ENCODE peak calls at places on chromosomes 11 and 22, in eight cellular contexts. A is upper lobe of right lung, E is A549, C is H9, W is OCI-LY7, B is AG09319, S is AG10803, Z is HCT116. N is an unnamed sample.

GRCh38 chr22:31987180-31987579 is 42.8 kb downstream of the YWHAH start:
- DNase-seq in E (no peak), C (no peak), A (no peak), Z (no peak), W (no peak), B (no peak), S (no peak), N (no peak)

GRCh38 chr11:11579012-11579755 is 42.6 kb downstream of the GALNT18 start:
- DNase-seq in C (peak), Z (no peak), W (no peak), S (no peak), B (no peak), A (no peak), E (no peak), N (no peak)

GRCh38 chr22:42180349-42180842 is 49.8 kb upstream of the CYP2D6 start:
- DNase-seq in C (no peak), A (no peak), W (no peak), Z (no peak), E (no peak), S (peak), B (no peak), N (no peak)

GRCh38 chr11:43238341-43238740 is 73.5 kb upstream of the API5 start:
- DNase-seq in W (no peak), E (no peak), S (no peak), A (no peak), C (no peak), B (no peak), Z (no peak), N (no peak)

GRCh38 chr11:120431633-120432032 is 79.9 kb upstream of the GRIK4 start:
- DNase-seq in Z (peak), B (no peak), S (peak), W (peak), A (no peak), C (peak), E (peak), N (no peak)

GRCh38 chr11:14443642-14444041 is 56.0 kb downstream of the COPB1 start:
- DNase-seq in B (no peak), Z (no peak), C (no peak), S (peak), A (no peak), E (peak), W (no peak), N (no peak)

GRCh38 chr11:20611892-20612291 is 12.5 kb downstream of the SLC6A5 start:
- DNase-seq in S (no peak), E (no peak), B (no peak), A (no peak), Z (no peak), C (no peak), W (no peak), N (no peak)

GRCh38 chr11:107827041-107827440 is 31.5 kb downstream of the SLC35F2 start:
- DNase-seq in A (no peak), S (no peak), Z (no peak), B (no peak), E (no peak), W (no peak), C (no peak), N (no peak)

GRCh38 chr22:41681616-41682015 is 7.1 kb downstream of the SNU13 start:
- DNase-seq in B (no peak), S (no peak), W (peak), A (peak), E (no peak), Z (no peak), C (no peak), N (no peak)

GRCh38 chr22:26143801-26144325 is 25.4 kb upstream of the SEZ6L start:
- DNase-seq in C (no peak), A (no peak), W (no peak), Z (no peak), E (no peak), B (no peak), S (no peak), N (no peak)

GRCh38 chr11:35082322-35083180 is 56.4 kb upstream of the CD44 start:
- DNase-seq in Z (peak), W (peak), S (peak), A (peak), B (peak), C (peak), E (peak), N (peak)

GRCh38 chr11:93623179-93623578 is 38.3 kb upstream of the CEP295 start:
- DNase-seq in B (no peak), W (no peak), C (peak), A (no peak), E (no peak), Z (no peak), S (peak), N (peak)

GRCh38 chr11:14445542-14446530 is 53.8 kb downstream of the COPB1 start:
- DNase-seq in A (no peak), E (no peak), S (peak), C (no peak), Z (no peak), B (no peak), W (no peak), N (no peak)

GRCh38 chr22:48500481-48501230 is 1327.0 kb downstream of the BRD1 start:
- DNase-seq in Z (no peak), A (no peak), S (no peak), W (no peak), E (no peak), B (peak), C (peak), N (no peak)

GRCh38 chr11:41379084-41379483 is 80.4 kb downstream of the LRRC4C start:
- DNase-seq in W (no peak), S (no peak), A (no peak), B (no peak), C (no peak), Z (no peak), E (no peak), N (no peak)

GRCh38 chr11:132632641-132633124 is 899.6 kb downstream of the OPCML start:
- DNase-seq in E (peak), B (peak), S (peak), C (no peak), A (no peak), W (no peak), Z (no peak), N (no peak)

GRCh38 chr11:121520243-121521144 is 67.7 kb upstream of the SORL1-AS1 start:
- DNase-seq in S (peak), B (peak), E (no peak), Z (no peak), A (no peak), W (no peak), C (no peak), N (no peak)

GRCh38 chr11:73177380-73178091 is 35.4 kb upstream of the FCHSD2 start:
- DNase-seq in S (peak), Z (no peak), C (no peak), E (no peak), W (no peak), A (no peak), B (no peak), N (no peak)

GRCh38 chr11:40388097-40388818 is 1071.2 kb downstream of the LRRC4C start:
- DNase-seq in E (no peak), B (peak), C (no peak), A (no peak), W (no peak), Z (no peak), S (peak), N (no peak)

GRCh38 chr11:71451596-71452353 is 1.2 kb upstream of the NADSYN1 start:
- DNase-seq in Z (no peak), C (peak), S (no peak), E (no peak), W (peak), B (no peak), A (no peak), N (no peak)

GRCh38 chr11:115276182-115276581 is 228.0 kb downstream of the CADM1 start:
- DNase-seq in Z (no peak), E (no peak), A (no peak), S (no peak), C (no peak), W (no peak), B (no peak), N (no peak)

GRCh38 chr11:43681543-43681942 is 1.0 kb downstream of the HSD17B12 start:
- DNase-seq in A (no peak), Z (no peak), W (no peak), B (no peak), S (peak), E (peak), C (no peak), N (no peak)

GRCh38 chr11:125942771-125943428 is 2.9 kb upstream of the VSIG10L2 start:
- DNase-seq in A (peak), S (no peak), C (no peak), Z (no peak), B (no peak), W (no peak), E (no peak), N (no peak)

GRCh38 chr11:17658211-17658610 is 61.2 kb upstream of the MYOD1 start:
- DNase-seq in E (no peak), S (no peak), C (no peak), W (no peak), Z (no peak), A (no peak), B (no peak), N (no peak)

GRCh38 chr22:50304528-50305392 is 2.7 kb downstream of the PLXNB2 start:
- DNase-seq in A (peak), E (peak), C (no peak), W (no peak), B (no peak), S (peak), Z (no peak), N (no peak)

GRCh38 chr22:38569972-38570840 is at the start of gene DMC1:
- DNase-seq in B (peak), S (peak), E (peak), C (peak), Z (peak), A (peak), W (peak), N (peak)

GRCh38 chr11:30312243-30312642 is 10.7 kb upstream of the ARL14EP start:
- DNase-seq in E (no peak), B (no peak), W (no peak), A (no peak), C (no peak), Z (no peak), S (no peak), N (no peak)

DNA sequence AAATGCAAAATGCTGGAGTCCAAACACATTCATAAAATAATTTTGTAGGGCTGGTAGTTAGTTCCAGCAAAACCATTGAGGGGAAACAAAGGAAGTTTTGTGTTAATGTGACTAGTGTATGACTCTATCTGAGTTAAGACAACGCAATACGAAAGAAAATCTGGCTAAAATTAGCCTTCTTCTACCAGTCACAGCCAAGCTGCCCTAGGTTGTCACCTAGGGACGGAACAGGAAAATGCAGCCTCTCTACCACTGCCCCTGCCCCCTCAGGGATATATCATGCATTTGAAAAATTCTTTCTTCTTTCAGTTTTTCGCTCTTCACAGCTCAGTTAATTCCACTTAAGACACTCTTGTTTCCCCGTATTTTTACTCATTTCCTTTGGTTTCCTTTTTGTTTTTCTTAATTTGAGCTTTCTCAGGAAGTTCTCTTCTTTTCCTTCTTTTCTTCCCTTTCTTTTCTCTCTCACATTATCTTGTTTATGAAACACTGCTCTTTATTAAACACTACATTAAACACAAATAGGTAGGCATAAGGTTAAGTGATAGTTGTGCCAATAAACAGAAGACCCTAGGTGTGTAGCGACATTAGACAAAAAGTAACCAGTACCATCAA is 30.6 kb downstream of the KIRREL3 start:
- DNase-seq in Z (no peak), E (peak), A (no peak), S (peak), W (no peak), C (peak), B (no peak), N (no peak)
- TF ChIP-seq CTCF in Z (no peak), E (peak), A (peak), S (peak), W (peak), C (peak), B (peak), N (no peak)

GRCh38 chr22:45865561-45866397 is 111.2 kb downstream of the WNT7B start:
- DNase-seq in W (no peak), Z (no peak), C (peak), B (no peak), E (no peak), S (no peak), A (no peak), N (no peak)
- TF ChIP-seq CTCF in W (no peak), Z (no peak), C (peak), B (no peak), E (no peak), S (no peak), A (no peak), N (no peak)

GRCh38 chr11:62804310-62805043 is 763 bp downstream of the NXF1 start:
- DNase-seq in E (no peak), Z (no peak), S (peak), C (no peak), B (no peak), A (no peak), W (peak), N (no peak)

GRCh38 chr11:62801071-62801470 is 4.2 kb downstream of the NXF1 start:
- DNase-seq in A (no peak), S (no peak), C (no peak), B (no peak), Z (no peak), W (no peak), E (no peak), N (no peak)

GRCh38 chr11:62794201-62794775 is 2.5 kb upstream of the TMEM223 start:
- DNase-seq in S (no peak), B (no peak), W (no peak), Z (no peak), C (no peak), A (no peak), E (no peak), N (no peak)

GRCh38 chr11:62796281-62796680 is 4.5 kb upstream of the TMEM223 start:
- DNase-seq in E (no peak), W (no peak), C (no peak), B (no peak), S (no peak), Z (no peak), A (no peak), N (no peak)

GRCh38 chr11:62799486-62799885 is 5.8 kb downstream of the NXF1 start:
- DNase-seq in A (no peak), S (no peak), Z (no peak), B (no peak), E (no peak), C (no peak), W (no peak), N (no peak)
- TF ChIP-seq CTCF in A (no peak), S (no peak), Z (no peak), B (no peak), E (no peak), C (no peak), W (no peak), N (no peak)

GRCh38 chr22:37222440-37222971 is 10.2 kb upstream of the SSTR3 start:
- DNase-seq in W (no peak), E (no peak), Z (no peak), S (no peak), B (no peak), C (no peak), A (no peak), N (no peak)

GRCh38 chr22:37223965-37224551 is 11.8 kb upstream of the SSTR3 start:
- DNase-seq in Z (no peak), W (no peak), B (no peak), S (no peak), A (no peak), C (no peak), E (no peak), N (peak)

GRCh38 chr22:37220543-37220968 is 8.3 kb upstream of the SSTR3 start:
- DNase-seq in A (no peak), W (no peak), S (no peak), E (no peak), B (no peak), Z (no peak), C (no peak), N (no peak)

GRCh38 chr22:37219534-37219933 is 7.3 kb upstream of the SSTR3 start:
- DNase-seq in C (no peak), S (no peak), W (no peak), B (no peak), A (no peak), E (no peak), Z (no peak), N (no peak)

DNA sequence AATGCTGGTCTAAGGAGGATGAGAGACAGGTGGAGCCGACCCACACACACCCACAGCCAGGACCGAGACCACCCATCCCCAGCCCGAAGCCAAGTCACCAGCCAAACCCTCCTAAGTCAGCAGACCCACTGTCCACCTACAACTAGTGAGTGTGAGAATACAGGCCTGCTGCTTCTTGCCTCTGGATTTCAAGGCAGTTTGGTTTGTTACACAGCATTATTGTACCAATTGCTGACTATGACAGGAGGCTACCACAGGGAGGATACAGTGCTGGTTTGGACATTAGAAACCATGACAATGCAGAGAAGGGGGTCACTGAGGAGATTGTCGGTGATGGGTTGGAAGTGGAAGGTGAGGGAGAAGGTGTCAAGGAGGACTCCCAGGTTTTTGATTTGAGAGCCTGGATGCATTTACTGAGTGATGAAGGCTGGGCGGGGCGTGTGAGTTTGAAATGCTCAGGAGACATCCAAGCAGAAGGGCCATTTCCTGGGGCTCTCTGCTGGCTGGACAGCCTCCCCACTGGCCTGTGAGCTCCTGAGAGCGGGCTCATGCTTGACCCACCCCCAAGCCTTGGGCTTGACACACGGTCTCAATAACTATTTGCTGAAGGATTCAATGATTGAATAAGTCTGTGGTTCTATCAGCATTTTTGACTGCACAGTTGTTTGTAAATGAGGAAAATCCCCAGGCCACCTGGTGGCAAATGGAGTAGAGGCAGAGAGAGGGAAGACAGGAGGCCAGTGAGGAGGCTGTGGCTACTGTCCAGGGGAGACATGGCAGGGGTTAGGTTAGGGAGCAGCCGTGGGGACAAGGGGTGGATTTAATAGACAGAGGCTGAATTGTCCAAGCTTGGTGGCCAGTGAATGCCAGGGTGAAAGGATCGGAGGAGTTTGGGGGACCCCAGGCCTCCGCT is 9.4 kb upstream of the SSTR3 start:
- DNase-seq in B (no peak), E (no peak), W (no peak), S (no peak), Z (no peak), C (no peak), A (no peak), N (no peak)
- TF ChIP-seq CTCF in B (no peak), E (no peak), W (peak), S (no peak), Z (no peak), C (no peak), A (no peak), N (no peak)

GRCh38 chr11:2388431-2389024 is 11.4 kb downstream of the CD81 start:
- DNase-seq in A (no peak), S (no peak), W (no peak), B (no peak), Z (no peak), C (no peak), E (no peak), N (no peak)

GRCh38 chr11:2390871-2391662 is 9.5 kb upstream of the TSSC4 start:
- DNase-seq in S (peak), W (peak), A (no peak), E (peak), Z (no peak), C (peak), B (peak), N (no peak)

GRCh38 chr11:2390091-2390870 is 10.3 kb upstream of the TSSC4 start:
- DNase-seq in B (no peak), S (no peak), Z (no peak), W (no peak), E (no peak), A (peak), C (no peak), N (no peak)

GRCh38 chr11:2387266-2387982 is 10.3 kb downstream of the CD81 start:
- DNase-seq in C (no peak), A (no peak), B (no peak), E (no peak), Z (no peak), S (peak), W (peak), N (peak)

GRCh38 chr11:2389344-2390026 is 11.1 kb upstream of the TSSC4 start:
- DNase-seq in A (no peak), S (no peak), C (no peak), E (no peak), B (no peak), Z (no peak), W (peak), N (no peak)
- TF ChIP-seq CTCF in A (no peak), S (peak), C (peak), E (no peak), B (no peak), Z (no peak), W (peak), N (no peak)